ENCODE peak calls at places on chromosomes 11 and 22, in eight cellular contexts. V is activated T-cell treated with anti-CD3 and anti-CD28 coated beads for 1 hour; F is T-helper 9 cell; A is mucosa of descending colon; Q is thoracic aorta; U is NAMALWA; K is CD4-positive, alpha-beta memory T cell; J is stimulated activated CD4-positive, alpha-beta T cell treated with anti-CD3 and anti-CD28 coated beads, Interleukin-1b, Interleukin-23, amount 100 ng/mL, for 24 hours. W is an unnamed sample.

GRCh38 chr22:46887978-46888377 is 125.5 kb downstream of the TBC1D22A start:
- DNase-seq in J (no peak), F (no peak), K (no peak), Q (no peak), U (no peak), V (no peak), A (no peak), W (no peak)

GRCh38 chr11:43282607-43283440 is 29.0 kb upstream of the API5 start:
- DNase-seq in K (peak), A (peak), U (peak), Q (no peak), J (peak), V (peak), F (peak), W (peak)

GRCh38 chr11:45500457-45500856 is 165.0 kb downstream of the CHST1 start:
- DNase-seq in U (no peak), K (no peak), Q (no peak), V (no peak), J (no peak), F (no peak), A (no peak), W (no peak)

GRCh38 chr22:49620003-49620556 is 207.6 kb downstream of the BRD1 start:
- DNase-seq in A (no peak), Q (no peak), V (no peak), J (no peak), U (no peak), K (no peak), F (no peak), W (no peak)

GRCh38 chr11:77589181-77589520 is 602 bp upstream of the AQP11 start:
- DNase-seq in U (no peak), K (no peak), V (no peak), A (no peak), Q (no peak), F (no peak), J (no peak), W (no peak)

GRCh38 chr11:119589011-119589410 is 140.0 kb downstream of the NECTIN1 start:
- DNase-seq in V (no peak), J (no peak), Q (no peak), A (no peak), K (no peak), F (no peak), U (no peak), W (no peak)

GRCh38 chr22:50465531-50465930 is 9.3 kb downstream of the SBF1 start:
- DNase-seq in A (no peak), F (no peak), K (no peak), J (no peak), U (no peak), Q (no peak), V (no peak), W (no peak)

GRCh38 chr11:34632105-34632780 is 11.3 kb downstream of the EHF start:
- DNase-seq in Q (no peak), A (no peak), K (no peak), U (no peak), J (no peak), V (no peak), F (no peak), W (no peak)

GRCh38 chr11:11178671-11179070 is 174.4 kb downstream of the CSNK2A3 start:
- DNase-seq in F (no peak), U (no peak), A (no peak), V (no peak), J (no peak), K (no peak), Q (no peak), W (no peak)

GRCh38 chr11:57344826-57345225 is 6.7 kb downstream of the P2RX3 start:
- DNase-seq in V (no peak), A (no peak), K (no peak), F (no peak), Q (no peak), J (no peak), U (no peak), W (no peak)